ENCODE peak calls at places on chromosomes 5 and 9, in six cellular contexts. D is H1, H is GM12878, U is HepG2, Z is K562, X is GM12892. L is an unnamed sample.

GRCh38 chr5:123844873-123845272 is 332.9 kb downstream of the CSNK1G3 start:
- DNase-seq in D (no peak), H (no peak), U (no peak), Z (no peak), X (no peak), L (no peak)

GRCh38 chr9:133861103-133861502 is 123.0 kb upstream of the SARDH start:
- DNase-seq in D (no peak), H (no peak), U (no peak), Z (no peak), X (no peak), L (no peak)

GRCh38 chr9:137085918-137086530 is 761 bp upstream of the MAN1B1 start:
- DNase-seq in D (no peak), H (no peak), U (no peak), Z (peak), X (no peak), L (no peak)

GRCh38 chr9:130997925-130998595 is 10.9 kb upstream of the LAMC3 start:
- DNase-seq in D (peak), H (no peak), U (peak), Z (peak), X (peak), L (peak)

GRCh38 chr9:4553951-4554381 is 63.7 kb downstream of the SLC1A1 start:
- DNase-seq in D (no peak), H (no peak), U (no peak), Z (no peak), X (no peak), L (no peak)

GRCh38 chr9:136239135-136239962 is 6.3 kb downstream of the QSOX2 start:
- DNase-seq in D (no peak), H (no peak), U (no peak), Z (no peak), X (no peak), L (no peak)

GRCh38 chr9:84397822-84398221 is 57.3 kb upstream of the SLC28A3 start:
- DNase-seq in D (no peak), H (no peak), U (no peak), Z (peak), X (no peak), L (no peak)

GRCh38 chr5:112154940-112155686 is 264.0 kb downstream of the EPB41L4A start:
- DNase-seq in D (no peak), H (no peak), U (no peak), Z (no peak), X (no peak), L (no peak)

GRCh38 chr9:98132806-98133631 is 14.0 kb upstream of the TRIM14 start:
- DNase-seq in D (no peak), H (no peak), U (no peak), Z (no peak), X (no peak), L (no peak)

GRCh38 chr9:94600258-94600657 is 6.6 kb upstream of the FBP2 start:
- DNase-seq in D (no peak), H (no peak), U (peak), Z (no peak), X (no peak), L (no peak)

GRCh38 chr5:143405063-143405746 is 1.7 kb upstream of the NR3C1 start:
- DNase-seq in D (peak), H (no peak), U (peak), Z (peak), X (peak), L (peak)

GRCh38 chr9:35859310-35859994 is 10.7 kb downstream of the OR13J1 start:
- DNase-seq in D (peak), H (no peak), U (no peak), Z (no peak), X (no peak), L (no peak)
- TF ChIP-seq TAF1 in D (no peak), H (no peak), U (no peak), Z (no peak), X (no peak), L (no peak)

GRCh38 chr9:109498195-109499060 is at the start of gene PTPN3:
- DNase-seq in D (peak), H (no peak), U (no peak), Z (no peak), X (no peak), L (no peak)

GRCh38 chr9:109497193-109498165 is 628 bp downstream of the PTPN3 start:
- DNase-seq in D (no peak), H (no peak), U (no peak), Z (no peak), X (no peak), L (no peak)

GRCh38 chr9:109500421-109500974 is 2.4 kb upstream of the PTPN3 start:
- DNase-seq in D (no peak), H (no peak), U (no peak), Z (no peak), X (no peak), L (no peak)

GRCh38 chr9:109499061-109499630 is 1.0 kb upstream of the PTPN3 start:
- DNase-seq in D (no peak), H (no peak), U (no peak), Z (no peak), X (no peak), L (no peak)

GRCh38 chr9:109499631-109500120 is 1.6 kb upstream of the PTPN3 start:
- DNase-seq in D (peak), H (no peak), U (peak), Z (no peak), X (no peak), L (no peak)
- TF ChIP-seq POLR2A in D (no peak), H (no peak), U (no peak), Z (no peak), X (no peak), L (no peak)

DNA sequence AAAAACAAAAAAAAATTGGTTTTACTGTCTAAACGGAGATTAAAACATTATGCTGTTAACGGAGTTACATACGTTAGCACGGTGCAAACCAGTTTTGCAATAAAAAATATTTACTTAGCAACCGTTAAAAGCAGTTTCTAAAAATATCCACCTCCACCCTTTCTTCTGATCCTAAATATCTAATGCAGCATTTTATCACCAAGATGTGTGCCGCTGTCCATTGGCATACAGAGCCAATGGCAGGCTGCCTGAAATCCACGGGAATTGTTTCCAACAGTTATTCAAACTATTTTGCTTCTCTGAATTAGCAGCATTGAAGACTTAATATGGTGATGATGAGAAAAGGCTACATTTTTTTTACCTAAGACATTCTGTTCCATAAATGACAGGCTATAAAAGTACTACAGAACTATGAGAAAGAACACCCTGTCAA is 61.6 kb downstream of the CSNK1A1 start:
- DNase-seq in D (peak), H (no peak), U (no peak), Z (no peak), X (no peak), L (no peak)
- TF ChIP-seq POLR2AphosphoS5 in D (no peak), H (no peak), U (no peak), Z (no peak), X (no peak), L (no peak)

DNA sequence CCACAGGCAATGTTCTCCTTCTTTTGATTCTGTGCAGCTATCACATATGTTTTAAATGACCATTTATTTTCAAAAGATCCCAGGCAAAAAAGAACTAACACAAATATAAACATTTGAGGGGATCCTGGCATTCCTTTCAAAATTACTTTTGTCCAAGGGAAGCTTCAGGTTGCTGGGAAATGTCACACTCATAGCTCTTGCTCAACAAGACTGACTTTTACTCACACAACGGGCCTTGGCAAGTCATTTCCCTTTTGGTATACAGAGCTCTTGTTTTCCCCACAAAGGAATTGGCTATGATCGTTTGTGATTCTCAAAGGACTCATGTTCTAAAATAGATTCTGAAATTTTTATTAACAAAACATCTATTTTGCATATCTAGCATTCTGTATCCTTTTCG is 4.5 kb upstream of the PALM2AKAP2 start:
- DNase-seq in D (no peak), H (no peak), U (no peak), Z (no peak), X (no peak), L (no peak)
- TF ChIP-seq TAF1 in D (no peak), H (no peak), U (no peak), Z (no peak), X (no peak), L (no peak)

GRCh38 chr9:36136277-36136893 is at the start of gene GLIPR2:
- DNase-seq in D (no peak), H (no peak), U (peak), Z (peak), X (peak), L (peak)
- TF ChIP-seq POLR2A in D (peak), H (peak), U (no peak), Z (no peak), X (peak), L (no peak)

DNA sequence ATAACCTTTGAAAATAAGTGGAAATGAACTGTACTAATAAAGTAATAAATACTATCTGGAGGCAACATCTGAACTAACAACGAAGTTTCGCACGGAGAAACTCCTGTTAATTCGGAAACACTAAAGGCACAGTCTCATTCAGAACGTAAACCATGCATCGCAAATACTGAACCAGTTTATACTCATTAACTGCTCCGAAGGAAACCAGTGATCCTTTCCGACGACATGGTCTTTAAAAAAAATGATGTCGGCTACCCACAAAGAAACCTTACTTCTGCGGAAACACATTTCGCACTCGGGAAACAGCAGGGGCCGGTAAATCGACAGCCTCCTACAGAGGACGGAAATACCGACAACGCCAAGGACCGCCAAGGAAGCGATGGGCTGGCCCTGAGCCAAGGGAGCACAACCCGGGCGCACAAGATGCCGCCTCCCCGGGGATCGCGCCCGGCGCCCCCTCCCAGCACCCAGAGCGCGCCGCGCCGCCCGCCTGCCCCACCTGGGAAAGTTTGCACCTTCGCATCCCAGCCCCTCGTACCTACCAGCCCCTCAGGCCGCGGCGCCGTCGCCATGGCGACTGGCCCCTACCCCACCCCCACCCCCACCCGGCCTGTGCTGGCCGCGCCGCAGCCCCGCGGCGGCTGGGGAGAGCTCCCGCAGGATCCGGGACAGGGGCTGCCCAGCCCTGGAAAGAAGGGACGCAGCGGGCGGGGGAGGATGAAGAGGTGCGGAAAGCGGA is 732 bp downstream of the PRKAA1 start:
- DNase-seq in D (peak), H (peak), U (no peak), Z (peak), X (peak), L (no peak)
- TF ChIP-seq POLR2AphosphoS5 in D (no peak), H (no peak), U (no peak), Z (peak), X (no peak), L (no peak)

GRCh38 chr5:168254013-168254693 is 37.3 kb upstream of the WWC1 start:
- DNase-seq in D (no peak), H (no peak), U (no peak), Z (no peak), X (no peak), L (no peak)

GRCh38 chr5:168249923-168250322 is 41.5 kb upstream of the WWC1 start:
- DNase-seq in D (no peak), H (no peak), U (no peak), Z (no peak), X (no peak), L (no peak)

DNA sequence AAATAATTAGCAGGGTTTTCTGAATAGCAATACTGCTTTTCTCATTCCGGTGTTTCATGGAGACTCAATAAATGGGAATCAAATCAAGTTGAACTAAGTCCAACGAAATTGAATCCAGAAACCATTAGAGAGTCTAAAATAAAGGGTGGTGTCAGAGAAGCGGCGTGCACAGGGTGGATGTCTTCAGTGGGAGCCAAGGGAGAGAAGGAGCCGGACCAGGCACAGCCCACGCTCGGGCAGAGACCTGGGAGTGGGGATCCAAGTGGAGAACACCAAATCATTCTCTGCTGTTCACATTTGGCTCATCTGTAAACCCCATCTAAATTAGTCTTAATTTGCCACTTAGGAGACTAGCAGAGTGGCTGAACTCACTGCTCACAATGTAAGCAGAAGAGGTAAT is 40.1 kb upstream of the WWC1 start:
- DNase-seq in D (no peak), H (no peak), U (no peak), Z (no peak), X (no peak), L (no peak)
- TF ChIP-seq TAF1 in D (no peak), H (no peak), U (no peak), Z (no peak), X (no peak), L (no peak)

GRCh38 chr9:128551652-128552152 is 685 bp upstream of the SPTAN1 start:
- DNase-seq in D (no peak), H (no peak), U (no peak), Z (no peak), X (no peak), L (no peak)
- TF ChIP-seq POLR2A in D (no peak), H (no peak), U (no peak), Z (no peak), X (no peak), L (no peak)